ENCODE peak calls at places on chromosomes 3 and 15, in six cellular contexts. O, P, R, H, L and T are unnamed samples.
A peak's percentile ranks its signal among the peaks of the same experiment; 100 is the strongest.

GRCh38 chr3:16243706-16244490 is 20.8 kb downstream of the DPH3 start:
- DNase-seq in O (no peak), P (no peak), R (no peak), H (no peak), L (no peak), T (no peak)

GRCh38 chr15:34841220-34841841 is 46.0 kb upstream of the ACTC1 start:
- DNase-seq in O (no peak), P (no peak), R (no peak), H (no peak), L (no peak), T (no peak)

GRCh38 chr3:127455541-127456450 is 134.7 kb downstream of the TPRA1 start:
- DNase-seq in O (peak; percentile 65), P (peak; percentile 67), R (peak; percentile 83), H (peak; percentile 78), L (peak; percentile 89), T (peak; percentile 17)

GRCh38 chr3:187748050-187748481 is 2.8 kb upstream of the BCL6 start:
- DNase-seq in O (peak; percentile 88), P (peak; percentile 79), R (peak; percentile 92), H (peak; percentile 97), L (peak; percentile 92), T (peak; percentile 31)

GRCh38 chr15:45117327-45118130 is 3.4 kb downstream of the DUOXA2 start:
- DNase-seq in O (no peak), P (no peak), R (peak; percentile 56), H (no peak), L (no peak), T (no peak)

GRCh38 chr3:14617508-14618023 is 34.0 kb upstream of the CCDC174 start:
- DNase-seq in O (no peak), P (no peak), R (no peak), H (no peak), L (no peak), T (no peak)

GRCh38 chr15:65372787-65373067 is 5.1 kb downstream of the IGDCC3 start:
- DNase-seq in O (peak; percentile 38), P (no peak), R (no peak), H (no peak), L (no peak), T (no peak)

GRCh38 chr3:13189639-13190375 is 116.6 kb upstream of the IQSEC1 start:
- DNase-seq in O (no peak), P (no peak), R (no peak), H (no peak), L (no peak), T (no peak)

GRCh38 chr3:156750874-156751245 is 75.3 kb upstream of the LEKR1 start:
- DNase-seq in O (no peak), P (no peak), R (no peak), H (no peak), L (no peak), T (no peak)

GRCh38 chr15:70348581-70349344 is 251.0 kb upstream of the TLE3 start:
- DNase-seq in O (no peak), P (no peak), R (peak; percentile 75), H (peak; percentile 15), L (no peak), T (no peak)